ENCODE peak calls at places on chromosome 12, in four cellular contexts. One of them, this sample, is unnamed.
A peak's percentile ranks its signal among the peaks of the same experiment; 100 is the strongest.

GRCh38 chr12:103928736-103929050 is 1.5 kb upstream of the HSP90B1 start:
- DNase-seq in heart left ventricle: no peak
- DNase-seq in thoracic aorta: no peak
- DNase-seq in cardiac muscle cell: no peak
- DNase-seq in this sample: no peak

GRCh38 chr12:12008931-12009611 is 61.7 kb upstream of the BCL2L14 start:
- DNase-seq in thoracic aorta: no peak
- DNase-seq in heart left ventricle: no peak
- DNase-seq in cardiac muscle cell: peak; percentile 61
- DNase-seq in this sample: no peak

GRCh38 chr12:62267026-62267425 is 6.8 kb downstream of the USP15 start:
- DNase-seq in thoracic aorta: no peak
- DNase-seq in heart left ventricle: no peak
- DNase-seq in cardiac muscle cell: no peak
- DNase-seq in this sample: no peak

GRCh38 chr12:63410197-63410596 is 258.1 kb downstream of the DPY19L2 start:
- DNase-seq in heart left ventricle: no peak
- DNase-seq in thoracic aorta: no peak
- DNase-seq in cardiac muscle cell: peak; percentile 26
- DNase-seq in this sample: no peak

GRCh38 chr12:91432079-91432478 is 249.5 kb upstream of the DCN start:
- DNase-seq in thoracic aorta: no peak
- DNase-seq in cardiac muscle cell: peak; percentile 69
- DNase-seq in heart left ventricle: no peak
- DNase-seq in this sample: no peak

GRCh38 chr12:114976959-114977358 is 293.0 kb upstream of the TBX3 start:
- DNase-seq in cardiac muscle cell: no peak
- DNase-seq in heart left ventricle: no peak
- DNase-seq in thoracic aorta: no peak
- DNase-seq in this sample: no peak

GRCh38 chr12:52630104-52630500 is 11.7 kb upstream of the KRT73 start:
- DNase-seq in thoracic aorta: no peak
- DNase-seq in cardiac muscle cell: no peak
- DNase-seq in heart left ventricle: no peak
- DNase-seq in this sample: no peak

GRCh38 chr12:62379026-62379722 is 87.5 kb upstream of the MON2 start:
- DNase-seq in cardiac muscle cell: peak; percentile 10
- DNase-seq in thoracic aorta: no peak
- DNase-seq in heart left ventricle: no peak
- DNase-seq in this sample: no peak

GRCh38 chr12:34400986-34401658 is 378.8 kb downstream of the ALG10 start:
- DNase-seq in heart left ventricle: peak; percentile 5
- DNase-seq in thoracic aorta: no peak
- DNase-seq in cardiac muscle cell: no peak
- DNase-seq in this sample: peak; percentile 8

GRCh38 chr12:50088577-50089335 is 3.6 kb downstream of the SMARCD1 start:
- DNase-seq in thoracic aorta: no peak
- DNase-seq in cardiac muscle cell: peak; percentile 47
- DNase-seq in heart left ventricle: no peak
- DNase-seq in this sample: no peak

GRCh38 chr12:71270057-71270456 is 112.3 kb upstream of the TSPAN8 start:
- DNase-seq in heart left ventricle: no peak
- DNase-seq in thoracic aorta: no peak
- DNase-seq in cardiac muscle cell: no peak
- DNase-seq in this sample: no peak

GRCh38 chr12:108622425-108622824 is 11.3 kb downstream of the SELPLG start:
- DNase-seq in thoracic aorta: no peak
- DNase-seq in heart left ventricle: peak; percentile 47
- DNase-seq in cardiac muscle cell: peak; percentile 82
- DNase-seq in this sample: no peak

GRCh38 chr12:49671051-49671765 is 36.0 kb downstream of the FMNL3 start:
- DNase-seq in cardiac muscle cell: no peak
- DNase-seq in thoracic aorta: no peak
- DNase-seq in heart left ventricle: no peak
- DNase-seq in this sample: no peak

GRCh38 chr12:34294671-34295365 is 272.5 kb downstream of the ALG10 start:
- DNase-seq in cardiac muscle cell: no peak
- DNase-seq in thoracic aorta: no peak
- DNase-seq in heart left ventricle: no peak
- DNase-seq in this sample: no peak

GRCh38 chr12:81080431-81080983 is 2.6 kb downstream of the ACSS3 start:
- DNase-seq in cardiac muscle cell: peak; percentile 66
- DNase-seq in thoracic aorta: no peak
- DNase-seq in heart left ventricle: no peak
- DNase-seq in this sample: no peak

GRCh38 chr12:88615490-88615889 is 35.2 kb upstream of the KITLG start:
- DNase-seq in cardiac muscle cell: no peak
- DNase-seq in heart left ventricle: no peak
- DNase-seq in thoracic aorta: no peak
- DNase-seq in this sample: no peak

GRCh38 chr12:95802482-95803264 is 12.1 kb upstream of the NTN4 start:
- DNase-seq in heart left ventricle: no peak
- DNase-seq in thoracic aorta: no peak
- DNase-seq in cardiac muscle cell: peak; percentile 62
- DNase-seq in this sample: no peak

GRCh38 chr12:53061404-53062010 is 11.6 kb downstream of the TNS2 start:
- DNase-seq in cardiac muscle cell: peak; percentile 9
- DNase-seq in thoracic aorta: no peak
- DNase-seq in heart left ventricle: no peak
- DNase-seq in this sample: no peak

GRCh38 chr12:132152411-132152821 is 8.2 kb downstream of the NOC4L start:
- DNase-seq in thoracic aorta: no peak
- DNase-seq in cardiac muscle cell: no peak
- DNase-seq in heart left ventricle: no peak
- DNase-seq in this sample: no peak

GRCh38 chr12:51208016-51208660 is 9.7 kb downstream of the POU6F1 start:
- DNase-seq in thoracic aorta: no peak
- DNase-seq in heart left ventricle: no peak
- DNase-seq in cardiac muscle cell: no peak
- DNase-seq in this sample: no peak

GRCh38 chr12:125145196-125145595 is 80.0 kb downstream of the AACS start:
- DNase-seq in cardiac muscle cell: no peak
- DNase-seq in thoracic aorta: no peak
- DNase-seq in heart left ventricle: no peak
- DNase-seq in this sample: no peak

GRCh38 chr12:28961948-28962384 is 187.1 kb upstream of the FAR2 start:
- DNase-seq in thoracic aorta: no peak
- DNase-seq in heart left ventricle: no peak
- DNase-seq in cardiac muscle cell: peak; percentile 58
- DNase-seq in this sample: no peak

GRCh38 chr12:9669534-9669933 is at the start of gene CLEC2D:
- DNase-seq in thoracic aorta: no peak
- DNase-seq in heart left ventricle: no peak
- DNase-seq in cardiac muscle cell: no peak
- DNase-seq in this sample: no peak

GRCh38 chr12:26512213-26512612 is 316.8 kb downstream of the SSPN start:
- DNase-seq in heart left ventricle: no peak
- DNase-seq in cardiac muscle cell: no peak
- DNase-seq in thoracic aorta: no peak
- DNase-seq in this sample: no peak

GRCh38 chr12:68686595-68687521 is at the start of gene NUP107:
- DNase-seq in cardiac muscle cell: peak; percentile 99
- DNase-seq in heart left ventricle: peak; percentile 98
- DNase-seq in thoracic aorta: peak; percentile 98
- DNase-seq in this sample: peak; percentile 98
- TF ChIP-seq CTCF in cardiac muscle cell: peak; percentile 28
- TF ChIP-seq CTCF in heart left ventricle: no peak
- TF ChIP-seq CTCF in thoracic aorta: peak; percentile 25
- TF ChIP-seq CTCF in this sample: no peak

DNA sequence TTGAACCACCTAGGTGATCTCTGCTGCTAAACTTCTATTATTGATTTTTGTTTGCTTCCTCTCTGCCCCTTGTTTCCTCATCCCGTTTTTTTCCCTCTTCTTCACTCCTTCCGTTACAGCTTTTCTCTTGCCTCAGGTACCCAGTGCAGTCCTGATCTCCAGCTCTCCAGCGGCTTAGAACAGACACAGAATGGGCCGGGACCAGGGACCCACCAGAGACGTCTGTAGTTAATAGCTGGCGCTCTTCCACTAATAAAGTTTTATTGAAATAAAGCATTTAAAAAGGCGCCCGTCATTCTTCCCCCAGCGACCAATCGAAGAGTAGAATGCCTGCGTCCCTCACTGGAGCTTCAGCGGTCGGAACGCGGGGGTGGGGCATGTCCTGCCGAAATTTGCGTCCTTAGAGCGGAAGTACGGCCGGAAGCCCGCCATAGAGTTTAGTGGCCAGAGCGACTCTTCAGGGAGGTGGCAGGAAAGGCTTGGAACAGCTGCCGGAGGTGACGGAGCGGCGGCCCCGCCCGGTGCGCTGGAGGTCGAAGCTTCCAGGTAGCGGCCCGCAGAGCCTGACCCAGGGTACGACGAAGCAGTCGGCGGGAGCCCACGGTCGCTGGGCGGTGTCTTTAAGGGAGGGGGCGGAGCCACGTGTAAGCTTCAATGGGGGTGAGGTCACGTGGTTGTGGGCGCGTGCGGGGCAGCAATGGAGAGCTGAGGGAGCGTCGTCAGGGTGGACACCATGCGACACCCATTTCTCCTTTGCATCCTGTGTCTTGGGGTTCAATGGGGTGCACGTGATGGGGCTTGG is at the start of gene COPS7A:
- DNase-seq in cardiac muscle cell: peak; percentile 99
- DNase-seq in thoracic aorta: peak; percentile 82
- DNase-seq in heart left ventricle: peak; percentile 99
- DNase-seq in this sample: peak; percentile 88
- TF ChIP-seq CTCF in cardiac muscle cell: no peak
- TF ChIP-seq CTCF in thoracic aorta: no peak
- TF ChIP-seq CTCF in heart left ventricle: peak; percentile 18
- TF ChIP-seq CTCF in this sample: no peak

DNA sequence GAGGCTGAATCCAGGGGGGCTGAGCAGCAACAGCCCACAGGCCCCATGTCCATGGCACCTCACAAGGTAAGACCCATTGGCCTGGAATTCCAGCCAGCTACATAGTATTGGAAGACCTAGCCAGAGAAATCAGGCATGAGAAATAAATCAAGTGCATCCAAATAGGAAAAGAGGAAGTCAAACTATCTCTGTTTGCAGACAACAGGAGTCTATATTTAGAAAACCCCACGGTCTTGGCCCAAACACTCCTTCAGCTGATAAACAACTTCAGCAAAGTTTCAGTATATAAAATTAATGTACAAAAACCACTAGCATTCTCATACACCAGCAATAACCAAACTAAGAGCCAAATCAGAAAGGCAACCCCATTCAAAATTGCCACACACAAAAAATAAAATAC is 16.9 kb downstream of the PDE6H start:
- DNase-seq in cardiac muscle cell: no peak
- DNase-seq in thoracic aorta: no peak
- DNase-seq in heart left ventricle: no peak
- DNase-seq in this sample: no peak
- TF ChIP-seq CTCF in cardiac muscle cell: no peak
- TF ChIP-seq CTCF in thoracic aorta: no peak
- TF ChIP-seq CTCF in heart left ventricle: no peak
- TF ChIP-seq CTCF in this sample: no peak

GRCh38 chr12:6827437-6827894 is 741 bp upstream of the P3H3 start:
- DNase-seq in heart left ventricle: peak; percentile 85
- DNase-seq in thoracic aorta: peak; percentile 63
- DNase-seq in cardiac muscle cell: peak; percentile 83
- DNase-seq in this sample: peak; percentile 65

GRCh38 chr12:6830286-6830892 is 2.2 kb downstream of the P3H3 start:
- DNase-seq in cardiac muscle cell: no peak
- DNase-seq in heart left ventricle: no peak
- DNase-seq in thoracic aorta: no peak
- DNase-seq in this sample: no peak

GRCh38 chr12:6829532-6830220 is 1.5 kb downstream of the P3H3 start:
- DNase-seq in thoracic aorta: no peak
- DNase-seq in cardiac muscle cell: no peak
- DNase-seq in heart left ventricle: no peak
- DNase-seq in this sample: no peak

GRCh38 chr12:6827982-6828670 is at the start of gene P3H3:
- DNase-seq in cardiac muscle cell: peak; percentile 63
- DNase-seq in heart left ventricle: no peak
- DNase-seq in thoracic aorta: no peak
- DNase-seq in this sample: no peak

DNA sequence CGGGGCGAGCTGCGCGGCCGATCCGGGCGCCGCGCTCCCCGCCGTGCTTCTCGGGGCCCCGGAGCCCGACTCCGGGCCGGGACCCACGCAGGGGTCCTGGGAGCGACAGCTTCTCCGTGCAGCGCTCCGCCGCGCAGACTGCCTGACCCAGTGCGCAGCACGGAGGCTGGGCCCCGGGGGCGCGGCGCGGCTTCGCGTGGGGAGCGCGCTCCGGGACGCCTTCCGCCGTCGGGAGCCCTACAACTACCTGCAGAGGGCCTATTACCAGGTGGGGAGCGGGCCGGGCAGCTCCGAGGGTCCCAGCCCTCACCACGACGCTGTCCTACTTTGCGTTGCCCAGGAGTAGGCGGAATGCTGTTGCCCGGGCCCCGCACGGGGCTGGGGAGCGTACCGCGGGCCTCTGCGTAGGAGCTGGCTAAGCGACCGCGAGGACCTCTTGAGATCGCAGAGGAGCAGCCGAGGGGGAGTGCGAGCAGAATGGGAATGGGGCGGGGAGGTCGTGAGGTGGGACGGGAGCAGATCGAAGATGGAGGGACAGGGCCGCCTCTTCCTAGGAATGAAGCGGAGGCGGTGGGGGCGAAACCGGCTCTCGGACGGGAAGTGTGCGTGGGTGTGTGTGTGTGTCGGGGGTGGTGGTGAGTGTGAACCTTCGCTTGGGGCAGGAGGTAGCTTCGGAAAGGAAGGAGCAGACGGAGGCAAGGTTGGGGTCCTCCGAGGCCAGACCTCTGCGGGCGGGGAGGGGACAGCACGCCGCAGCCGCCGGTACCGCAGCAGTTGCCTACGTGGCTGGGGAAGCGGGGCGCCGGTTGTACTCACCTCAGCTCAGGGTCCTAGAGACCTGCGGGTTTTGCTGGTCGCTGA is 694 bp downstream of the P3H3 start:
- DNase-seq in thoracic aorta: no peak
- DNase-seq in heart left ventricle: no peak
- DNase-seq in cardiac muscle cell: peak; percentile 60
- DNase-seq in this sample: no peak
- TF ChIP-seq CTCF in thoracic aorta: no peak
- TF ChIP-seq CTCF in heart left ventricle: no peak
- TF ChIP-seq CTCF in cardiac muscle cell: no peak
- TF ChIP-seq CTCF in this sample: no peak

This sample was measured in omental fat pad.